ENCODE peak calls at places on chromosomes 13 and 19, in eight cellular contexts. M is C1 segment of cervical spinal cord; A is T-cell; T is activated CD4-positive, CD25-positive, alpha-beta regulatory T cell treated with anti-CD3 and anti-CD28 coated beads, Interleukin-2, amount 50 U/mL, for 16 hours; F is nephron progenitor cell; E is GM10248; N is heart left ventricle; R is activated naive CD8-positive, alpha-beta T cell treated with anti-CD3 and anti-CD28 coated beads for 36 hours. V is an unnamed sample.
A peak's percentile ranks its signal among the peaks of the same experiment; 100 is the strongest.

GRCh38 chr19:32812571-32812970 is 57.0 kb downstream of the SLC7A9 start:
- DNase-seq in T (no peak), A (no peak), N (no peak), F (no peak), E (no peak), M (no peak), R (no peak), V (peak; percentile 12)

GRCh38 chr19:29672933-29673336 is 7.7 kb downstream of the PLEKHF1 start:
- DNase-seq in E (peak; percentile 67), M (no peak), F (no peak), N (no peak), A (peak; percentile 89), R (peak; percentile 86), T (peak; percentile 75), V (no peak)

GRCh38 chr19:2327773-2328400 is 499 bp downstream of the LSM7 start:
- DNase-seq in N (no peak), E (peak; percentile 82), R (peak; percentile 76), F (no peak), T (peak; percentile 48), A (peak; percentile 50), M (no peak), V (no peak)

GRCh38 chr13:105914637-105915036 is 620.8 kb downstream of the EFNB2 start:
- DNase-seq in R (no peak), A (no peak), E (no peak), F (no peak), M (no peak), T (no peak), N (no peak), V (no peak)

GRCh38 chr13:113952983-113953520 is 20.8 kb downstream of the C13orf46 start:
- DNase-seq in F (no peak), E (no peak), R (no peak), A (no peak), T (no peak), N (peak; percentile 18), M (no peak), V (peak; percentile 38)

GRCh38 chr13:82305588-82305987 is 1576.7 kb downstream of the SLITRK1 start:
- DNase-seq in T (no peak), E (no peak), F (no peak), R (no peak), N (no peak), M (no peak), A (no peak), V (no peak)

GRCh38 chr13:64266024-64266423 is 2850.4 kb upstream of the PCDH20 start:
- DNase-seq in F (no peak), A (no peak), N (no peak), M (no peak), E (no peak), T (no peak), R (no peak), V (no peak)

GRCh38 chr13:61187471-61187870 is 228.2 kb downstream of the PCDH20 start:
- DNase-seq in R (no peak), M (no peak), A (no peak), F (no peak), T (no peak), N (no peak), E (no peak), V (no peak)

GRCh38 chr13:39025433-39025839 is 12.5 kb downstream of the PROSER1 start:
- DNase-seq in T (no peak), A (no peak), F (no peak), M (no peak), E (no peak), N (no peak), R (no peak), V (no peak)

GRCh38 chr19:5563008-5563431 is 4.7 kb downstream of the TINCR start:
- DNase-seq in M (no peak), A (no peak), N (no peak), R (no peak), E (no peak), F (no peak), T (no peak), V (no peak)

GRCh38 chr19:32692727-32693061 is 1.1 kb downstream of the NUDT19 start:
- DNase-seq in E (no peak), M (no peak), F (no peak), A (no peak), T (no peak), N (no peak), R (no peak), V (no peak)

GRCh38 chr13:49844191-49844590 is 51.7 kb upstream of the KPNA3 start:
- DNase-seq in R (no peak), T (no peak), N (no peak), A (no peak), F (no peak), M (no peak), E (no peak), V (no peak)

GRCh38 chr13:33080962-33081655 is 64.9 kb downstream of the KL start:
- DNase-seq in T (no peak), M (no peak), E (no peak), F (no peak), R (no peak), N (no peak), A (no peak), V (no peak)

GRCh38 chr13:74449811-74450524 is 315.8 kb upstream of the KLF12 start:
- DNase-seq in N (no peak), A (no peak), R (no peak), T (no peak), M (no peak), F (no peak), E (no peak), V (no peak)

GRCh38 chr19:48698046-48698445 is 2.3 kb downstream of the FUT2 start:
- DNase-seq in E (no peak), R (no peak), M (no peak), F (no peak), A (no peak), N (no peak), T (no peak), V (no peak)

GRCh38 chr19:53394522-53394973 is 401 bp upstream of the ZNF765 start:
- DNase-seq in M (no peak), T (no peak), A (no peak), R (no peak), N (peak; percentile 79), F (peak; percentile 60), E (peak; percentile 15), V (peak; percentile 86)

GRCh38 chr13:51479199-51479523 is 26.3 kb upstream of the INTS6 start:
- DNase-seq in M (no peak), A (no peak), N (no peak), E (no peak), T (no peak), R (no peak), F (no peak), V (no peak)

GRCh38 chr13:61410669-61411297 is 4.9 kb downstream of the PCDH20 start:
- DNase-seq in T (no peak), A (no peak), F (no peak), M (no peak), R (no peak), E (peak; percentile 16), N (no peak), V (no peak)

GRCh38 chr13:40910324-40911050 is 108.6 kb downstream of the ELF1 start:
- DNase-seq in N (no peak), M (no peak), F (no peak), T (no peak), E (no peak), A (no peak), R (no peak), V (no peak)

GRCh38 chr13:72959643-72960042 is 99.2 kb upstream of the KLF5 start:
- DNase-seq in T (no peak), R (no peak), A (no peak), E (no peak), F (no peak), N (no peak), M (no peak), V (no peak)

GRCh38 chr13:104832265-104832664 is 1703.2 kb downstream of the EFNB2 start:
- DNase-seq in E (no peak), R (no peak), F (peak; percentile 7), A (no peak), T (no peak), M (no peak), N (no peak), V (no peak)

GRCh38 chr13:110416131-110416584 is 109.1 kb downstream of the COL4A2 start:
- DNase-seq in E (no peak), A (no peak), T (no peak), N (no peak), R (no peak), F (no peak), M (no peak), V (no peak)